ENCODE peak calls at places on chromosomes 1 and 21, in ten cellular contexts. T is SK-N-SH, L is fibroblast of mammary gland, O is lower leg skin, M is lung, Y is esophagus muscularis mucosa, S is heart right ventricle, B is upper lobe of right lung, Z is fibroblast of the aortic adventitia, J is thyroid gland. K is an unnamed sample.

GRCh38 chr1:110523011-110523410 is 4.0 kb upstream of the KCNA10 start:
- DNase-seq in L (peak; percentile 25), S (no peak), J (no peak), T (no peak), M (no peak), B (peak; percentile 80), Z (no peak), O (no peak), Y (no peak), K (no peak)

GRCh38 chr1:26993237-26994019 is at the start of gene TRNP1:
- DNase-seq in Z (peak; percentile 74), O (no peak), B (peak; percentile 86), L (peak; percentile 81), M (peak; percentile 70), Y (peak; percentile 95), T (peak; percentile 97), S (peak; percentile 59), J (peak; percentile 54), K (peak; percentile 98)

GRCh38 chr1:201597551-201598230 is 58.8 kb downstream of the NAV1 start:
- DNase-seq in O (peak; percentile 89), M (peak; percentile 94), T (no peak), B (peak; percentile 95), Z (no peak), Y (no peak), S (peak; percentile 56), L (no peak), J (peak; percentile 96), K (no peak)

GRCh38 chr1:147807405-147807804 is 47.0 kb upstream of the GJA5 start:
- DNase-seq in Z (no peak), M (no peak), S (no peak), L (no peak), O (no peak), B (no peak), Y (no peak), J (no peak), T (no peak), K (no peak)

GRCh38 chr1:80083892-80084291 is 1077.4 kb upstream of the ADGRL4 start:
- DNase-seq in T (no peak), S (no peak), B (no peak), O (no peak), Z (no peak), J (no peak), Y (no peak), M (no peak), L (no peak), K (no peak)

GRCh38 chr1:115781343-115781742 is 12.8 kb upstream of the CASQ2 start:
- DNase-seq in Y (no peak), O (no peak), M (no peak), J (no peak), Z (peak; percentile 12), T (no peak), B (no peak), L (peak; percentile 95), S (no peak), K (peak; percentile 78)

GRCh38 chr1:92136316-92136715 is 56.2 kb downstream of the BTBD8 start:
- DNase-seq in L (no peak), B (no peak), Z (peak; percentile 51), O (no peak), J (no peak), T (no peak), M (no peak), Y (no peak), S (no peak), K (no peak)

GRCh38 chr1:203046984-203047630 is 20.8 kb downstream of the PPFIA4 start:
- DNase-seq in Y (no peak), Z (peak; percentile 75), M (no peak), J (no peak), T (no peak), S (no peak), B (no peak), L (peak; percentile 85), O (no peak), K (peak; percentile 85)

GRCh38 chr1:223707270-223708000 is 4.9 kb upstream of the CAPN2 start:
- DNase-seq in L (peak; percentile 99), O (no peak), S (peak; percentile 67), M (peak; percentile 84), B (peak; percentile 76), Y (no peak), T (no peak), Z (peak; percentile 98), J (peak; percentile 74), K (peak; percentile 98)

GRCh38 chr1:233959089-233959488 is 54.6 kb downstream of the SLC35F3 start:
- DNase-seq in S (no peak), O (no peak), T (no peak), J (no peak), B (no peak), Z (no peak), M (no peak), L (no peak), Y (no peak), K (no peak)

GRCh38 chr1:7387053-7387861 is 383.8 kb upstream of the VAMP3 start:
- DNase-seq in L (no peak), O (peak; percentile 49), T (peak; percentile 51), Y (peak; percentile 77), J (peak; percentile 50), Z (peak; percentile 44), B (no peak), M (no peak), S (peak; percentile 1), K (no peak)

GRCh38 chr1:44632511-44633072 is 41.7 kb downstream of the TMEM53 start:
- DNase-seq in Z (no peak), S (no peak), M (no peak), Y (no peak), O (no peak), J (no peak), B (no peak), T (peak; percentile 46), L (no peak), K (no peak)

GRCh38 chr1:180863158-180863775 is 49.4 kb upstream of the KIAA1614 start:
- DNase-seq in S (peak; percentile 24), Z (peak; percentile 81), J (peak; percentile 4), Y (no peak), O (no peak), T (peak; percentile 34), L (peak; percentile 61), M (no peak), B (no peak), K (peak; percentile 37)

GRCh38 chr1:191709215-191709614 is 449.0 kb upstream of the RGS18 start:
- DNase-seq in B (no peak), Y (no peak), Z (no peak), S (no peak), M (no peak), L (no peak), J (no peak), T (no peak), O (no peak), K (no peak)

GRCh38 chr1:37989381-37989930 is 366 bp downstream of the SF3A3 start:
- DNase-seq in J (no peak), B (peak; percentile 76), O (no peak), L (peak; percentile 32), Y (no peak), M (peak; percentile 55), S (no peak), Z (no peak), T (peak; percentile 47), K (peak; percentile 59)

GRCh38 chr1:2253036-2253796 is 25.1 kb downstream of the SKI start:
- DNase-seq in T (no peak), Y (no peak), Z (no peak), J (no peak), S (no peak), L (no peak), B (no peak), M (no peak), O (no peak), K (no peak)

GRCh38 chr1:187096689-187097088 is 267.9 kb downstream of the PLA2G4A start:
- DNase-seq in S (no peak), M (no peak), O (no peak), L (peak; percentile 46), J (no peak), Z (peak; percentile 18), Y (no peak), T (no peak), B (no peak), K (no peak)
- TF ChIP-seq CTCF in S (no peak), M (no peak), O (no peak), L (no peak), J (no peak), Z (no peak), Y (no peak), T (no peak), B (no peak), K (no peak)

DNA sequence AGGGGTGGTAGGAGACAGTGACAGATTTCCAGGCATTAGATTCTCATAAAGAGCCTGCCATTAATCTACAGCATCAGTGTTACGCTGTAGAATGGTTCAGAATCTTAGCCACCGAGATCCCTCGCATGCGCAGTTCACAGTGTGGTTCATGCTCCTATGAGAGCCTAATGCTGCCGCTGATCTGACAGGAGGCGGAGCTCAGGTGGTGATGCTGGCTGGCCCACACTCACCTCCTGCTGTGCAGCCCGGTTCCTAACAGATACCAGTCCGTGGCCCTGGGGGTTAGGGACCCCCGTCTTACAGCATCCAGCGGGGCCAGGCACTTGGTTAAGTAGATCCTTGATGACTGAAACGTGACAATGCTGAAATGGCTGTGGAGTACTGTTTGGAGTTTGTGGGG is 163.6 kb upstream of the C1orf21 start:
- DNase-seq in Y (no peak), L (no peak), S (no peak), Z (no peak), O (no peak), B (no peak), J (no peak), T (no peak), M (no peak), K (no peak)
- H3K4me3 ChIP-seq in Y (no peak overlapping the region), L (no peak overlapping the region), S (peak overlapping the region; percentile 39), Z (no peak overlapping the region), O (no peak overlapping the region), B (no peak overlapping the region), J (no peak overlapping the region), T (no peak overlapping the region), M (no peak overlapping the region), K (no peak overlapping the region)

DNA sequence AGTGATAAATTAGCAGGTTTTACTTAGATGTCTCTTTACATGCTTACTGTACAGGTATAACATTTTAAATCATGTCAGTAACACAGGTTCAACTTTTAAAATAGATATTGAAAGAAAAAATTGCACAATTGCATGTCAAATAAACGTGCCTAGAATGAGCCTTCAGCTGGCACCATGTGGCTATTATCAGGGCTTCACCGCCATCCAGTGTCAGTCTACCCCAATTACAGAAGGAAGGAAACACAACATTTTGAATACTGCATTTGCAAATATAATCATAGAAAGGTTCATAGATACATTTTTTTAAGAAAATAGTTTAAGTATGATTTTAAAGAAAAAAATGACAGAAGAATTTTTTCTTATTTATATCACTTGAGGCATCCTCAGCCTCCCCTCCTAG is 47.5 kb upstream of the SERTAD4 start:
- DNase-seq in M (no peak), J (no peak), S (no peak), Y (no peak), L (no peak), Z (no peak), T (no peak), O (no peak), B (no peak), K (no peak)
- TF ChIP-seq CTCF in M (no peak), J (no peak), S (no peak), Y (no peak), L (no peak), Z (no peak), T (no peak), O (no peak), B (no peak), K (no peak)

DNA sequence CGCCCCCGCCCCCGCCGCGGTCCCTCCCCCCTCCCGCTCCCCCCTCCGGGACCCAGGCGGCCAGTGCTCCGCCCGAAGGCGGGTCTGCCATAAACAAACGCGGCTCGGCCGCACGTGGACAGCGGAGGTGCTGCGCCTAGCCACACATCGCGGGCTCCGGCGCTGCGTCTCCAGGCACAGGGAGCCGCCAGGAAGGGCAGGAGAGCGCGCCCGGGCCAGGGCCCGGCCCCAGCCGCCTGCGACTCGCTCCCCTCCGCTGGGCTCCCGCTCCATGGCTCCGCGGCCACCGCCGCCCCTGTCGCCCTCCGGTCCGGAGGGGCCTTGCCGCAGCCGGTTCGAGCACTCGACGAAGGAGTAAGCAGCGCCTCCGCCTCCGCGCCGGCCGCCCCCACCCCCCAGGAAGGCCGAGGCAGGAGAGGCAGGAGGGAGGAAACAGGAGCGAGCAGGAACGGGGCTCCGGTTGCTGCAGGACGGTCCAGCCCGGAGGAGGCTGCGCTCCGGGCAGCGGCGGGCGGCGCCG is at the start of gene SIM2:
- DNase-seq in T (peak; percentile 58), O (no peak), B (peak; percentile 64), Z (no peak), M (no peak), S (no peak), J (no peak), Y (no peak), L (peak; percentile 30), K (no peak)
- H3K4me3 ChIP-seq in T (no peak within 1 kb of the TSS), O (no peak within 1 kb of the TSS), B (peak within 1 kb of the TSS; percentile 33), Z (peak within 1 kb of the TSS; percentile 28), M (no peak within 1 kb of the TSS), S (peak within 1 kb of the TSS; percentile 58), J (no peak within 1 kb of the TSS), Y (peak within 1 kb of the TSS; percentile 52), L (no peak within 1 kb of the TSS), K (no peak within 1 kb of the TSS)